ENCODE peak calls at places on chromosomes 5 and 9, in five cellular contexts. B, H, M, K and Q are unnamed samples.

GRCh38 chr9:16001856-16002255 is 449.0 kb downstream of the CCDC171 start:
- DNase-seq in B (no peak), H (no peak), M (no peak), K (no peak), Q (no peak)

GRCh38 chr5:134503088-134503936 is 22.2 kb upstream of the JADE2 start:
- DNase-seq in B (peak; percentile 66), H (peak; percentile 54), M (peak; percentile 62), K (peak; percentile 19), Q (no peak)

GRCh38 chr9:108562176-108562575 is 293.6 kb downstream of the ACTL7B start:
- DNase-seq in B (no peak), H (no peak), M (no peak), K (no peak), Q (no peak)

GRCh38 chr9:131394464-131395026 is 659 bp downstream of the PRRC2B start:
- DNase-seq in B (no peak), H (peak; percentile 39), M (peak; percentile 59), K (peak; percentile 32), Q (peak; percentile 29)

GRCh38 chr9:93028448-93029006 is 30.0 kb upstream of the SUSD3 start:
- DNase-seq in B (peak; percentile 23), H (peak; percentile 60), M (no peak), K (peak; percentile 56), Q (peak; percentile 52)

GRCh38 chr5:144033481-144033880 is 137.0 kb downstream of the YIPF5 start:
- DNase-seq in B (no peak), H (no peak), M (no peak), K (no peak), Q (no peak)

GRCh38 chr5:14668247-14668646 is 3.7 kb downstream of the OTULIN start:
- DNase-seq in B (no peak), H (no peak), M (no peak), K (no peak), Q (no peak)

GRCh38 chr9:133460405-133461175 is 812 bp downstream of the CACFD1 start:
- DNase-seq in B (no peak), H (peak; percentile 13), M (peak; percentile 83), K (no peak), Q (peak; percentile 66)

GRCh38 chr5:56480305-56481146 is 247.4 kb upstream of the ANKRD55 start:
- DNase-seq in B (no peak), H (no peak), M (peak; percentile 63), K (no peak), Q (no peak)

GRCh38 chr9:125797857-125798399 is 50.8 kb downstream of the PBX3 start:
- DNase-seq in B (no peak), H (no peak), M (no peak), K (no peak), Q (no peak)

GRCh38 chr5:84218546-84218945 is 166.1 kb downstream of the EDIL3 start:
- DNase-seq in B (no peak), H (no peak), M (no peak), K (no peak), Q (no peak)

GRCh38 chr5:157915638-157916037 is 56.7 kb upstream of the CLINT1 start:
- DNase-seq in B (no peak), H (no peak), M (peak; percentile 91), K (no peak), Q (no peak)